ENCODE peak calls at places on chromosome 9, in eight cellular contexts. One of them, this sample, is unnamed.

GRCh38 chr9:136364942-136365774 is 1.6 kb upstream of the DNLZ start:
- DNase-seq in upper lobe of left lung: no peak
- DNase-seq in heart right ventricle: no peak
- DNase-seq in neural progenitor cell: no peak
- DNase-seq in AG04450: no peak
- DNase-seq in astrocyte: no peak
- DNase-seq in tibial nerve: no peak
- DNase-seq in mucosa of descending colon: no peak
- DNase-seq in this sample: no peak

GRCh38 chr9:37992924-37993349 is 76.1 kb downstream of the SHB start:
- DNase-seq in upper lobe of left lung: peak
- DNase-seq in heart right ventricle: peak
- DNase-seq in neural progenitor cell: no peak
- DNase-seq in AG04450: no peak
- DNase-seq in astrocyte: no peak
- DNase-seq in tibial nerve: peak
- DNase-seq in mucosa of descending colon: no peak
- DNase-seq in this sample: no peak

GRCh38 chr9:125377584-125378250 is 116.1 kb downstream of the GAPVD1 start:
- DNase-seq in upper lobe of left lung: no peak
- DNase-seq in heart right ventricle: no peak
- DNase-seq in neural progenitor cell: no peak
- DNase-seq in AG04450: no peak
- DNase-seq in astrocyte: no peak
- DNase-seq in tibial nerve: no peak
- DNase-seq in mucosa of descending colon: no peak
- DNase-seq in this sample: no peak

GRCh38 chr9:136848393-136849037 is 694 bp upstream of the PHPT1 start:
- DNase-seq in upper lobe of left lung: no peak
- DNase-seq in heart right ventricle: peak
- DNase-seq in neural progenitor cell: peak
- DNase-seq in AG04450: no peak
- DNase-seq in astrocyte: no peak
- DNase-seq in tibial nerve: no peak
- DNase-seq in mucosa of descending colon: peak
- DNase-seq in this sample: no peak

GRCh38 chr9:90449213-90449925 is 193.3 kb downstream of the DIRAS2 start:
- DNase-seq in upper lobe of left lung: no peak
- DNase-seq in heart right ventricle: no peak
- DNase-seq in neural progenitor cell: no peak
- DNase-seq in AG04450: no peak
- DNase-seq in astrocyte: no peak
- DNase-seq in tibial nerve: no peak
- DNase-seq in mucosa of descending colon: no peak
- DNase-seq in this sample: no peak

GRCh38 chr9:115117999-115118470 is at the start of gene TNC:
- DNase-seq in upper lobe of left lung: peak
- DNase-seq in heart right ventricle: peak
- DNase-seq in neural progenitor cell: peak
- DNase-seq in AG04450: peak
- DNase-seq in astrocyte: peak
- DNase-seq in tibial nerve: peak
- DNase-seq in mucosa of descending colon: peak
- DNase-seq in this sample: no peak

GRCh38 chr9:135164036-135164435 is 76.6 kb downstream of the OLFM1 start:
- DNase-seq in upper lobe of left lung: no peak
- DNase-seq in heart right ventricle: no peak
- DNase-seq in neural progenitor cell: no peak
- DNase-seq in AG04450: no peak
- DNase-seq in astrocyte: no peak
- DNase-seq in tibial nerve: no peak
- DNase-seq in mucosa of descending colon: no peak
- DNase-seq in this sample: no peak

GRCh38 chr9:93252116-93252780 is 68.3 kb downstream of the WNK2 start:
- DNase-seq in upper lobe of left lung: no peak
- DNase-seq in heart right ventricle: peak
- DNase-seq in neural progenitor cell: no peak
- DNase-seq in AG04450: no peak
- DNase-seq in astrocyte: no peak
- DNase-seq in tibial nerve: no peak
- DNase-seq in mucosa of descending colon: no peak
- DNase-seq in this sample: no peak

GRCh38 chr9:95516736-95517558 is at the start of gene PTCH1:
- DNase-seq in upper lobe of left lung: no peak
- DNase-seq in heart right ventricle: no peak
- DNase-seq in neural progenitor cell: peak
- DNase-seq in AG04450: no peak
- DNase-seq in astrocyte: peak
- DNase-seq in tibial nerve: no peak
- DNase-seq in mucosa of descending colon: peak
- DNase-seq in this sample: no peak

GRCh38 chr9:25876248-25876647 is 198.0 kb upstream of the TUSC1 start:
- DNase-seq in upper lobe of left lung: no peak
- DNase-seq in heart right ventricle: no peak
- DNase-seq in neural progenitor cell: no peak
- DNase-seq in AG04450: no peak
- DNase-seq in astrocyte: no peak
- DNase-seq in tibial nerve: no peak
- DNase-seq in mucosa of descending colon: no peak
- DNase-seq in this sample: no peak

GRCh38 chr9:91056917-91057316 is 255.3 kb downstream of the SYK start:
- DNase-seq in upper lobe of left lung: no peak
- DNase-seq in heart right ventricle: no peak
- DNase-seq in neural progenitor cell: no peak
- DNase-seq in AG04450: no peak
- DNase-seq in astrocyte: peak
- DNase-seq in tibial nerve: no peak
- DNase-seq in mucosa of descending colon: no peak
- DNase-seq in this sample: no peak

GRCh38 chr9:116895956-116896355 is 208.9 kb downstream of the TRIM32 start:
- DNase-seq in upper lobe of left lung: no peak
- DNase-seq in heart right ventricle: no peak
- DNase-seq in neural progenitor cell: no peak
- DNase-seq in AG04450: no peak
- DNase-seq in astrocyte: no peak
- DNase-seq in tibial nerve: no peak
- DNase-seq in mucosa of descending colon: no peak
- DNase-seq in this sample: no peak

GRCh38 chr9:136100700-136101614 is 5.9 kb upstream of the NACC2 start:
- DNase-seq in upper lobe of left lung: no peak
- DNase-seq in heart right ventricle: no peak
- DNase-seq in neural progenitor cell: peak
- DNase-seq in AG04450: no peak
- DNase-seq in astrocyte: no peak
- DNase-seq in tibial nerve: no peak
- DNase-seq in mucosa of descending colon: no peak
- DNase-seq in this sample: no peak

GRCh38 chr9:32986971-32987370 is 14.5 kb downstream of the APTX start:
- DNase-seq in upper lobe of left lung: no peak
- DNase-seq in heart right ventricle: no peak
- DNase-seq in neural progenitor cell: no peak
- DNase-seq in AG04450: no peak
- DNase-seq in astrocyte: no peak
- DNase-seq in tibial nerve: no peak
- DNase-seq in mucosa of descending colon: no peak
- DNase-seq in this sample: no peak

GRCh38 chr9:133210202-133210532 is 1.1 kb upstream of the OBP2B start:
- DNase-seq in upper lobe of left lung: no peak
- DNase-seq in heart right ventricle: no peak
- DNase-seq in neural progenitor cell: no peak
- DNase-seq in AG04450: no peak
- DNase-seq in astrocyte: no peak
- DNase-seq in tibial nerve: no peak
- DNase-seq in mucosa of descending colon: no peak
- DNase-seq in this sample: no peak

GRCh38 chr9:129868571-129869486 is 33.6 kb downstream of the USP20 start:
- DNase-seq in upper lobe of left lung: peak
- DNase-seq in heart right ventricle: no peak
- DNase-seq in neural progenitor cell: no peak
- DNase-seq in AG04450: no peak
- DNase-seq in astrocyte: no peak
- DNase-seq in tibial nerve: no peak
- DNase-seq in mucosa of descending colon: peak
- DNase-seq in this sample: no peak

GRCh38 chr9:129866373-129867137 is 31.3 kb downstream of the USP20 start:
- DNase-seq in upper lobe of left lung: no peak
- DNase-seq in heart right ventricle: no peak
- DNase-seq in neural progenitor cell: no peak
- DNase-seq in AG04450: no peak
- DNase-seq in astrocyte: no peak
- DNase-seq in tibial nerve: no peak
- DNase-seq in mucosa of descending colon: no peak
- DNase-seq in this sample: no peak

GRCh38 chr9:129868033-129868395 is 32.8 kb downstream of the USP20 start:
- DNase-seq in upper lobe of left lung: no peak
- DNase-seq in heart right ventricle: no peak
- DNase-seq in neural progenitor cell: no peak
- DNase-seq in AG04450: no peak
- DNase-seq in astrocyte: no peak
- DNase-seq in tibial nerve: no peak
- DNase-seq in mucosa of descending colon: no peak
- DNase-seq in this sample: no peak

GRCh38 chr9:129865668-129866320 is 30.5 kb downstream of the USP20 start:
- DNase-seq in upper lobe of left lung: no peak
- DNase-seq in heart right ventricle: no peak
- DNase-seq in neural progenitor cell: no peak
- DNase-seq in AG04450: no peak
- DNase-seq in astrocyte: no peak
- DNase-seq in tibial nerve: no peak
- DNase-seq in mucosa of descending colon: no peak
- DNase-seq in this sample: no peak

DNA sequence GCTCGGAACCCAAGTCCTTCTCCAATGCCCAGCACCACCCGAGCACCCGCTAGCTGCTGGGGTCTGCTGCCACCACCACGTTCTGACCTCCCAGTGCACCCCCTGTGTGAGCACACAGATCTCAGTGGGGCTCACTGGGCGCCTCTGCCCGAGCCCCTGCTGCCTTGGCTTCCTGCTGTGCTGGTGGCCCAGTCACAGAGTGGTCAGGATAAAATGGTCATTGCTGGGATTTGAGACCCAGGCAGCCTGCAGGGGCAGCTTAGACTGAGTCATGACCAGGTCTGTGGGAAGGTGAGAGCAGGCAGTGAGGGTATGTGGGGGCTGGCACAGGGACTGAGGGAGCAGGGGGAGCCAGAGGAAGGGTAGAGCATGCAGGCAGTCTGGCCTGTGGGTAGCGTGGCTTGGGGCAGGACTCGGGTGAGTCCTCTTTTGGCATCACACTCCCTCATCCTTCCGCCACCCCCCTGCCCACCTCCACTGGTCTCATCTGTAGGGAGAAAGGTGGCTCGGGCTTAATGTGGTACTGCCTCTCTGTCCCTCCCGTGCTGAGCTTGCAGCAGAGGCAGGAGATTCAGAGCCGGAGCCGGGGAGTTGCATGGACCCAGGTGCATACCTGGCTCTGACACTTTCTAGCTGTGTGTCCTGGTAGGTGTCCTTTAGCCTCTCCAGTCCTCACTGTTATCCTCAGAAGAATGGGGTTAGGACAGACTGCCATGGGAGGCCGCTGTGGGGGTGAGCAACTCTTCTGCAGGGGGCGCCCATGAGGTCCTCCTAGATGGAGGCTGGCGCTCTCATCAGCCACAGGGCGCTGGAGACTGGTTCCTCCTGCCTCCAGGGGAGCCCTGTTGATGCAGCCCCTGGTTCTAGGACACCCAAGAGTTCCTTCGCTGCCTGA is 32.1 kb downstream of the USP20 start:
- DNase-seq in upper lobe of left lung: no peak
- DNase-seq in heart right ventricle: no peak
- DNase-seq in neural progenitor cell: no peak
- DNase-seq in AG04450: no peak
- DNase-seq in astrocyte: no peak
- DNase-seq in tibial nerve: no peak
- DNase-seq in mucosa of descending colon: no peak
- DNase-seq in this sample: no peak
- TF ChIP-seq CTCF in upper lobe of left lung: no peak
- TF ChIP-seq CTCF in heart right ventricle: no peak
- TF ChIP-seq CTCF in neural progenitor cell: no peak
- TF ChIP-seq CTCF in AG04450: no peak
- TF ChIP-seq CTCF in astrocyte: no peak
- TF ChIP-seq CTCF in tibial nerve: no peak
- TF ChIP-seq CTCF in mucosa of descending colon: no peak
- TF ChIP-seq CTCF in this sample: no peak

DNA sequence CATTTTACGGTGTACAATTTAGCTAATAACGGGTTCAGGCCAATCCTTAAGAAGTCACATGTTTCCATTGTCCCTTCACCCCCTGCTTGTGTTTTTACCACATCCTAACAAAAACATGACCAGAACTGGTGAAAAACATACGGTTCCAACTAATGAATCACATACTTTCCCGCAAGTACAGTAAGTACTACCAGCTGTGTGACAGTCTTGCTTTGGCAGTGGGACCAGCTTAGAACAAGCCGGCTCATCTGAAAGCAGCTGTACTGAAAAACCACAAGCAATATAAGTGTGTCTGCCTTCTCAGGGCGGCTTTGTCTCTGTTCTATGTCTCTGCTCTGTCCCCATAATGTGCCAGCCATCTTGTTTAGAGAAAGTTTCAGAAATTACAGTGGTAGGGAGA is 242.5 kb downstream of the BNC2 start:
- DNase-seq in upper lobe of left lung: no peak
- DNase-seq in heart right ventricle: peak
- DNase-seq in neural progenitor cell: no peak
- DNase-seq in AG04450: peak
- DNase-seq in astrocyte: peak
- DNase-seq in tibial nerve: peak
- DNase-seq in mucosa of descending colon: no peak
- DNase-seq in this sample: peak
- H3K4me3 ChIP-seq in upper lobe of left lung: no peak
- H3K4me3 ChIP-seq in heart right ventricle: no peak
- H3K4me3 ChIP-seq in neural progenitor cell: no peak
- H3K4me3 ChIP-seq in AG04450: peak
- H3K4me3 ChIP-seq in astrocyte: no peak
- H3K4me3 ChIP-seq in tibial nerve: no peak
- H3K4me3 ChIP-seq in mucosa of descending colon: no peak
- H3K4me3 ChIP-seq in this sample: no peak

GRCh38 chr9:128771745-128772519 is at the start of gene ZER1:
- DNase-seq in upper lobe of left lung: peak
- DNase-seq in heart right ventricle: peak
- DNase-seq in neural progenitor cell: peak
- DNase-seq in AG04450: peak
- DNase-seq in astrocyte: peak
- DNase-seq in tibial nerve: peak
- DNase-seq in mucosa of descending colon: peak
- DNase-seq in this sample: peak
- TF ChIP-seq CTCF in upper lobe of left lung: no peak
- TF ChIP-seq CTCF in heart right ventricle: no peak
- TF ChIP-seq CTCF in neural progenitor cell: no peak
- TF ChIP-seq CTCF in AG04450: no peak
- TF ChIP-seq CTCF in astrocyte: no peak
- TF ChIP-seq CTCF in tibial nerve: no peak
- TF ChIP-seq CTCF in mucosa of descending colon: no peak
- TF ChIP-seq CTCF in this sample: no peak

DNA sequence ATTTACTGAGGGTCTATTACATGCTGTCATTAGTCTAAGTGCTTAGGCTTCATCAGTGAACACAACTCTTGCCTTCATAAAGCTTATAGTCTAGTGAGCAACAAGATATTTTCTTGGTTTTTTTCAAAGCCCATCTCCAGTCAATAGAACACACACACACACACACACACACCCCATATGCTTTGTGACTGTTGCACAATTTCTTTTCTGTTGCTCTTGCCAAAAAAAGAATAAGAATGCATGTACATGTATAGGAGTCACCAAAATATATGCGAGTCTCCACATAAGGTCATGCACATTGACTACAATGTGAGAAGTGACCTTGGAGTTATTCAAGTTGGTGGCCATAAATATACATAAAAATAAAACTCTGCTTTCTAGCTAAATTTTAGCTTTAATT is 351.5 kb upstream of the TLE4 start:
- DNase-seq in upper lobe of left lung: no peak
- DNase-seq in heart right ventricle: no peak
- DNase-seq in neural progenitor cell: no peak
- DNase-seq in AG04450: no peak
- DNase-seq in astrocyte: no peak
- DNase-seq in tibial nerve: no peak
- DNase-seq in mucosa of descending colon: no peak
- DNase-seq in this sample: no peak
- H3K4me3 ChIP-seq in upper lobe of left lung: no peak
- H3K4me3 ChIP-seq in heart right ventricle: no peak
- H3K4me3 ChIP-seq in neural progenitor cell: no peak
- H3K4me3 ChIP-seq in AG04450: no peak
- H3K4me3 ChIP-seq in astrocyte: no peak
- H3K4me3 ChIP-seq in tibial nerve: no peak
- H3K4me3 ChIP-seq in mucosa of descending colon: no peak
- H3K4me3 ChIP-seq in this sample: no peak

This sample was measured in AG09309.